ENCODE peak calls at places on chromosome 4, in five cellular contexts. G is GM23248, A is osteoblast, M is OCI-LY7, R is endothelial cell of umbilical vein. Z is an unnamed sample.

GRCh38 chr4:81482344-81482743 is 10.6 kb upstream of the RASGEF1B start:
- DNase-seq in G (no peak), A (no peak), M (no peak), R (no peak), Z (no peak)

GRCh38 chr4:130689182-130689581 is 1593.2 kb downstream of the C4orf33 start:
- DNase-seq in G (no peak), A (no peak), M (no peak), R (no peak), Z (peak; percentile 14)

GRCh38 chr4:121373841-121374240 is 7.0 kb downstream of the QRFPR start:
- DNase-seq in G (no peak), A (no peak), M (no peak), R (no peak), Z (no peak)

GRCh38 chr4:38162240-38162784 is 202.1 kb downstream of the PTTG2 start:
- DNase-seq in G (peak; percentile 68), A (no peak), M (no peak), R (peak; percentile 88), Z (peak; percentile 85)

GRCh38 chr4:31045724-31046318 is 325.7 kb downstream of the PCDH7 start:
- DNase-seq in G (peak; percentile 1), A (no peak), M (peak; percentile 31), R (peak; percentile 74), Z (peak; percentile 15)

GRCh38 chr4:128444544-128445302 is 157.1 kb upstream of the PGRMC2 start:
- DNase-seq in G (no peak), A (no peak), M (no peak), R (no peak), Z (no peak)

GRCh38 chr4:150078996-150079581 is 844 bp downstream of the DCLK2 start:
- DNase-seq in G (peak; percentile 72), A (peak; percentile 93), M (no peak), R (no peak), Z (peak; percentile 52)

GRCh38 chr4:103008875-103009729 is 10.4 kb downstream of the SLC9B1 start:
- DNase-seq in G (peak; percentile 76), A (peak; percentile 85), M (peak; percentile 75), R (peak; percentile 76), Z (peak; percentile 53)

GRCh38 chr4:46956451-46956850 is 36.9 kb downstream of the GABRA4 start:
- DNase-seq in G (no peak), A (no peak), M (no peak), R (no peak), Z (peak; percentile 13)

GRCh38 chr4:136302566-136302965 is 1229.7 kb downstream of the PCDH18 start:
- DNase-seq in G (no peak), A (no peak), M (no peak), R (no peak), Z (no peak)

GRCh38 chr4:186942745-186943606 is 219.3 kb upstream of the FAT1 start:
- DNase-seq in G (peak; percentile 36), A (no peak), M (peak; percentile 65), R (no peak), Z (peak; percentile 43)

GRCh38 chr4:3296651-3297050 is 3.8 kb downstream of the RGS12 start:
- DNase-seq in G (no peak), A (peak; percentile 43), M (no peak), R (no peak), Z (no peak)
- H2AFZ ChIP-seq in G (no peak overlapping the region), A (no peak overlapping the region), M (no peak overlapping the region), R (no peak overlapping the region), Z (no peak overlapping the region)

GRCh38 chr4:173538148-173538902 is 8.3 kb upstream of the HAND2 start:
- DNase-seq in G (peak; percentile 70), A (peak; percentile 74), M (no peak), R (no peak), Z (no peak)
- H3K4me3 ChIP-seq in G (peak overlapping the region; percentile 72), A (peak overlapping the region; percentile 63), M (no peak overlapping the region), R (no peak overlapping the region), Z (no peak overlapping the region)

DNA sequence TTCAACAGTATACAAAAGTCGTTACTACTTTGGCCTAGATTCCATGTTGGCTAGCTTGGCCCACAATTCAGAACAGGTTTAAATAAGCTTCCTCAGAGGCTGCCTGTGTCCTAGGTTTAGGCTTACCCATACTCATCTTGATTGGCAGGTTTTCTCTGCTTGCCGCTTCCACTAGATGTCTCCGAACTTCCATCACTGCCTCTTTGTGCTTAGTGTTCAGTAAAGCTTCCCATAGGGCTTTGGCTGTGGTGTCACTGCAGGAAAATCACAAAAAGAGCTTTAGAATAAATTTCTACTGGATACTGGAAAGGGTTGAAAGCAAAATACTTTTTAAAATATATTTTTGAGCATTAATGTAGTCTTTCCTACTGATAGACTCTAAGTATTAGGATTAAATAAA is 52.4 kb downstream of the SCFD2 start:
- DNase-seq in G (no peak), A (peak; percentile 61), M (peak; percentile 21), R (no peak), Z (peak; percentile 66)
- H2AFZ ChIP-seq in G (no peak overlapping the region), A (no peak overlapping the region), M (no peak overlapping the region), R (no peak overlapping the region), Z (no peak overlapping the region)

GRCh38 chr4:1012031-1012739 is 759 bp downstream of the FGFRL1 start:
- DNase-seq in G (peak; percentile 66), A (peak; percentile 96), M (peak; percentile 19), R (peak; percentile 48), Z (peak; percentile 58)
- H3K4me3 ChIP-seq in G (peak overlapping the region; percentile 77), A (peak overlapping the region; percentile 74), M (peak overlapping the region; percentile 64), R (peak overlapping the region; percentile 52), Z (peak overlapping the region; percentile 31)

GRCh38 chr4:83890231-83890630 is 354.3 kb downstream of the GPAT3 start:
- DNase-seq in G (peak; percentile 58), A (no peak), M (no peak), R (no peak), Z (no peak)

GRCh38 chr4:83889802-83890201 is 353.9 kb downstream of the GPAT3 start:
- DNase-seq in G (peak; percentile 67), A (no peak), M (no peak), R (no peak), Z (no peak)

GRCh38 chr4:83890816-83891215 is 354.9 kb downstream of the GPAT3 start:
- DNase-seq in G (peak; percentile 9), A (no peak), M (no peak), R (no peak), Z (peak; percentile 31)

GRCh38 chr4:83894831-83895230 is 358.9 kb downstream of the GPAT3 start:
- DNase-seq in G (no peak), A (no peak), M (no peak), R (no peak), Z (no peak)
- H2AFZ ChIP-seq in G (no peak overlapping the region), A (no peak overlapping the region), M (no peak overlapping the region), R (no peak overlapping the region), Z (no peak overlapping the region)

DNA sequence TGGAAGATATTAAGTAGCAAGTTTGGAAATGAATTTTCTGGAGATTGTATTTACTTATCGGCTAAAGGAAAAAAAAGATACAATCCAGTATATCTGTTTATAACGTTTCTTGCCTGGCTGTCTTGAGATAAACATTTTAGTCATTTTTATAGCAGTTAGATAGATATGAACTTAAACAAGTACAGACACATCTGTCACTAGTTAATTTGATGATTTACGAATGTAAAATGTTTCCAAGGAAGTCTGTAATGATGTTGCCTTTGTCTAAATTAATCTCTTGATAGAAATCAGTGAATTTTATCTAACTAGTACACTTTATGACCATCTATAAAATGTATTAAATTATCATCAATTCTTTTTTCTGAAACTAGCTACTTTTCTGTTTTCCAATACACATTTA is 5.7 kb downstream of the BMPR1B start:
- DNase-seq in G (no peak), A (no peak), M (no peak), R (no peak), Z (no peak)
- H3K4me3 ChIP-seq in G (no peak overlapping the region), A (no peak overlapping the region), M (no peak overlapping the region), R (no peak overlapping the region), Z (no peak overlapping the region)

GRCh38 chr4:180560896-180561295 is 1682.3 kb upstream of the TENM3 start:
- DNase-seq in G (no peak), A (no peak), M (no peak), R (no peak), Z (peak; percentile 73)

GRCh38 chr4:180557348-180557747 is 1685.9 kb upstream of the TENM3 start:
- DNase-seq in G (no peak), A (no peak), M (peak; percentile 2), R (no peak), Z (no peak)

GRCh38 chr4:180563977-180564376 is 1679.2 kb upstream of the TENM3 start:
- DNase-seq in G (no peak), A (no peak), M (no peak), R (no peak), Z (peak; percentile 7)

DNA sequence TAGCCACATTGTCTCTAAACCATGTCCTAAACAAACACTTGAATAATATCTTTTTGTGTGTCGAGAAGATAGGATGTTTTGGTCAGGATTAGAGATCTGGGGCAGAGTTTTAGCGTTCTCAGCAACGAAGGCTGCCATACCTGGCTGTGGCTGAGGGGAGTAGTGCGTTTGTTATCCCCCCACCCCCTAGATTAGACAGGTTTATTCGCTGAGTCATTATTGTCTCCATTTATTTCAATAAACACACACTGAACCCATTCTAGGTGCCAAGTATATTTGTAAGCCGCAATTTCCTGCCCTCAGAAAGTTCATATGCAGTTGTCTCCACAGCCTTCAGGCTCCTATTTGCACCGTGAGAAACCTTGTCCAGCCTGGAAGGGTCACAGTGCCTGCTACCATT is 1684.8 kb upstream of the TENM3 start:
- DNase-seq in G (no peak), A (no peak), M (no peak), R (no peak), Z (no peak)
- H2AFZ ChIP-seq in G (no peak overlapping the region), A (no peak overlapping the region), M (no peak overlapping the region), R (no peak overlapping the region), Z (no peak overlapping the region)

DNA sequence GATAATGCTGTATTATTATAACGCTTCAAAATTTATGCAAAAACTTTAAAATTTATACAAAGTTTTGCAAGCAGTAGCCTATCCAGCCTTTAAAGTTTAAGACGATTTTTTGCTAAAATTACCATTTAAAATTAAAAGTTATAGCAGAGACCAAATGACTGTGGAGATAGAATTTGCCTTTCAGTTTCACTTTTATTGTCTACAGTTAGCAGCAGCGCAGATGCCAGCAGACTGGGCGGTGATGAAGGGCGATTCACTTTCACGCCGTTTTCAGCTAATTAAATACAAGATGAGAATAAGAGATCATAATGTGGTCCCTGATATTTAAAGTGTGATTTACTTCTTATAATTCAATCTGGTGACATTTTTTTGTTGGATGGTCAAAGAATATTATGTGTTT is 1381.5 kb upstream of the ADGRL3 start:
- DNase-seq in G (no peak), A (peak; percentile 56), M (no peak), R (peak; percentile 12), Z (peak; percentile 23)
- H3K4me3 ChIP-seq in G (no peak overlapping the region), A (no peak overlapping the region), M (no peak overlapping the region), R (peak overlapping the region; percentile 69), Z (peak overlapping the region; percentile 32)